ENCODE peak calls at places on chromosome 2, in four cellular contexts. V is psoas muscle, N is lower lobe of right lung, M is tibial nerve. R is an unnamed sample.
A peak's percentile ranks its signal among the peaks of the same experiment; 100 is the strongest.

GRCh38 chr2:163600801-163601200 is 135.0 kb downstream of the FIGN start:
- DNase-seq in M (no peak), V (no peak), N (no peak), R (no peak)

GRCh38 chr2:219118504-219118903 is 42.1 kb downstream of the NHEJ1 start:
- DNase-seq in V (no peak), N (no peak), M (no peak), R (no peak)

GRCh38 chr2:190891370-190891769 is 10.7 kb downstream of the GLS start:
- DNase-seq in V (no peak), N (no peak), M (no peak), R (no peak)

GRCh38 chr2:240570531-240571313 is 2.4 kb downstream of the RNPEPL1 start:
- DNase-seq in M (no peak), N (peak; percentile 40), V (peak; percentile 47), R (peak; percentile 60)

GRCh38 chr2:85134255-85135065 is 1.3 kb downstream of the TCF7L1 start:
- DNase-seq in V (peak; percentile 67), N (peak; percentile 64), M (no peak), R (peak; percentile 79)

GRCh38 chr2:134461511-134461910 is 207.6 kb downstream of the MGAT5 start:
- DNase-seq in N (no peak), M (no peak), V (no peak), R (peak; percentile 69)

GRCh38 chr2:199382091-199382490 is 75.6 kb downstream of the SATB2 start:
- DNase-seq in M (no peak), V (no peak), N (no peak), R (no peak)

GRCh38 chr2:1183300-1183699 is 230.0 kb upstream of the TPO start:
- DNase-seq in V (no peak), M (no peak), N (no peak), R (no peak)

GRCh38 chr2:171297951-171298350 is 135.8 kb downstream of the METTL8 start:
- DNase-seq in M (no peak), N (no peak), V (no peak), R (no peak)

GRCh38 chr2:146489386-146489785 is 1355.4 kb upstream of the ACVR2A start:
- DNase-seq in N (no peak), V (no peak), M (no peak), R (no peak)

GRCh38 chr2:96140941-96141623 is 2.8 kb upstream of the ASTL start:
- DNase-seq in N (no peak), M (no peak), V (peak; percentile 37), R (no peak)

GRCh38 chr2:216555274-216555673 is 56.6 kb downstream of the RPL37A start:
- DNase-seq in N (peak; percentile 78), M (peak; percentile 46), V (peak; percentile 68), R (peak; percentile 81)

GRCh38 chr2:159710601-159711180 is 1.6 kb upstream of the MARCHF7 start:
- DNase-seq in M (no peak), N (no peak), V (no peak), R (no peak)

GRCh38 chr2:20615466-20616241 is 35.2 kb downstream of the HS1BP3 start:
- DNase-seq in N (peak; percentile 44), M (no peak), V (peak; percentile 85), R (peak; percentile 53)

DNA sequence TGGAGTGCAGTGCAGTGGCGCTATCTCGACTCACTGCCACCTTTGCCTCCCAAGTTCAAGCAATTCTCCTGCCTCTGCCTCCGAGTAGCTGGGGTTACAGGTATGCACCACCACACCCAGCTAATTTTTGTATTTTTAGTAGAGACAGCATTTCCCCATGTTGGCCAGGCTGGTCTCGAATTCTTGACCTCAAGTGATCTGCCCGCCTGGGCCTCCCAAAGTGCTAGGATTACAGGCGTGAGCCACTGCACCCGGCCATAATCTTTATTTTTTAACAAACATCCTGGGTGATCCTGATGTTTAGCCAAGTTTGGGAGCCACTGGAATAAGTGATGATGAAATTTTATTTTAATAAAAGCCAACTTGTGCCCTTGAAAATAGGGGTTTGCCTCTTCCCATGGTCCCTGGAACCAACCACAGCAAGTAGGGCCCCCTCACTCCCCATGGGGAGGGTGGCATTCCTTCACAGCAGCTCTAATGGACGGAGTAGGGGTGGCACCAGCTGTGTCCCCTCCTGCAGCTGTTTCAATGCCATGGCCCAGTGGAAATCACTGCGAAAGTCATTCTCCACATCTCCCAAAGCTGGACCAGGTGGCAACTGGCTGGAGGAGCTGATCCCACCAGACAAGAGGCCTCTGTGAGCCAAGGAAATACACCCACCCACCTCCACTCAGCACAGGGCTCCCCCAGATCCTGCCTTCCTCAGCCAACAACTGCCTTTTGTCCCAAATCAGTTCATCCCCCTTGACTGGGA is 194.8 kb downstream of the ZFP36L2 start:
- DNase-seq in N (no peak), V (no peak), M (no peak), R (no peak)
- H3K27ac ChIP-seq in N (peak overlapping the region; percentile 73), V (peak overlapping the region; percentile 30), M (peak overlapping the region; percentile 84), R (peak overlapping the region; percentile 63)

DNA sequence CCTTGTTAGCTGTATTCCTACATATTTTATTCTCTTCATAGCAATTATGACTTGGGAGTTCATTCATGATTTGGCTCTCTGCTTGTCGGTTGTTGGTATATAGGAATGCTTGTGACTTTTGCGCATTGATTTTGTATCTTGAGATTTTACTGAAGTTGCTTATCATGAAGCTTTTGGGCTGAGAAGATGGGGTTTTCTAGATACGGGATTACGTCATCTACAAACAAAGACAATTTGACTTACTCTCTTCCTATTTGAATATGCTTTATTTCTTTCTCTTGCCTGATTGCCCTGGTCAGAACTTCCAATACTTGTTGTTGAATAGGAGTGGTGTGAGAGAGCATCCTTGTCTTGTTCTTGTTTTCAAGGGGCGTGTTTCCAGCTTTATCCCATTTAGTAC is 569.8 kb upstream of the NRXN1 start:
- DNase-seq in N (no peak), M (no peak), V (no peak), R (no peak)
- H3K4me1 ChIP-seq in N (no peaks in the 10 kb centered on the region), M (no peaks in the 10 kb centered on the region), V (no peaks in the 10 kb centered on the region), R (no peaks in the 10 kb centered on the region)

DNA sequence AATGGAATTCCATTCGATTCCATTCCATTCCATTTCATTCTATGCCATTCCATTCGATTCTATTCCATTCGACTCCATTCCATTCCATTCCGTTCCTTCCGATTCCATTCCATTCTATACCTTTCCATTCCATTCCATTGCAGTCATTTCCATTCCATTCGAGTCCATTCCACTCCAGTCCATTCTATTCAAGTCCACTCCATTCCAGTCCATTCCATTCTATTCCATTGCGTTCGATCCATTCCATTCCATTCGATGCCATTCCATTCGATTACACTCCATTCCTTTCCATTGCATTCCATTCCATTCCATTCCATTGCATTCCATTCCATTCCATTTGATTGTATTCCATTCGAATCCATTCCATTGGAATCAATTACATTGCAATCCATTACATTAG is 1119.8 kb downstream of the RPIA start:
- DNase-seq in M (no peak), N (no peak), V (no peak), R (no peak)
- H3K4me3 ChIP-seq in M (no peak overlapping the region), N (no peak overlapping the region), V (no peak overlapping the region), R (no peak overlapping the region)

GRCh38 chr2:70977605-70978205 is 725 bp upstream of the ANKRD53 start:
- DNase-seq in V (no peak), M (peak; percentile 48), N (no peak), R (no peak)

GRCh38 chr2:70981421-70981820 is 3.0 kb downstream of the ANKRD53 start:
- DNase-seq in V (no peak), M (no peak), N (no peak), R (no peak)

GRCh38 chr2:70979626-70980025 is 1.2 kb downstream of the ANKRD53 start:
- DNase-seq in M (no peak), V (no peak), N (no peak), R (peak; percentile 49)

GRCh38 chr2:70975237-70975636 is 3.2 kb upstream of the ANKRD53 start:
- DNase-seq in V (no peak), M (no peak), N (no peak), R (no peak)

DNA sequence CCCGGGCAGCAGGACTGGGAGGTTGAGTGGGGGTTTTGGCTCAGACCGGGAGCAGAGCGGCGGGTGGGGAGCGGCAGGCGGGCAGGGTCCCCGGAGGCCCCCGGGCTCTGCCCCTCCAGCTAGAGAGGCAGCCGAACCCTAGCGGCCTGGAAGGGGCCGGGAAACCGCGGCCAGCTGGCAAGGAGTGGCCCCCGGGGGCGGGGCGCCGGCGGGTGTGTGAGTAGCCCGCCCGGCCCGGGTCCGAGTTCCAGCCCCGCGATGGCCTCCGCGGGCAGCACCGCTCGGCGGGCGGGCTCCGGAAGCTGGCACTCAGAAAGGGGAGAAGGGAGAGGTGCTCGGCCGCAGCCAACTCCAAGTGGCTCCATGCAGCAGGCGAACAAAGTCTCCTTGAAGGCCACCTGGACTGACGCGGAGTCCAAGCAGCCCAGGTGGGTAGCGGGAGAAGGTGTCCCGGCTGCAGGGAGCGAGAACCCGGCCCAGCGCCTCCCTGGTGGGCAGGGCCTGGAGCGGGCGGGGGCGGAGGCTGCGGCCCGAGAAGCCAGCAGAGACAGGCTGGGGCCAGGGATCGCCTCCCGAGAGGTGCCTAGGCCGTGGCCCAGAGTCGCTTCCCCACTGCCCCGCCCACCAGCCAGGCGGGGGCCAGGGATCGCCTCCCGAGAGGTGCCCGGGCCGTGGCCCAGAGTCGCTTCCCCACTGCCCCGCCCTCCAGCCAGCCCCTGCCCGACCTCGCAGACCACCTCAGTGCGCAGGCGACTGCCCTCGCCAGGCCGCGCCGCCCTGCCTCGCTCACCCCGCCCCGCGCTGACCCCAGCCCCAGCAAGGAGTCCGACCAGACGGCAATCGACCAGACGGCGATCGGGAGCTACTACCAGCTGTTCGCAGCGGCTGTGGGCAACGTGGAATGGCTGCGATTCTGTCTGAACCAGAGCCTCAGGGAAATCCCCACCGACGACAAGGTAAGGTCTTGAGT is at the start of gene ANKRD53:
- DNase-seq in N (peak; percentile 60), V (peak; percentile 78), M (peak; percentile 18), R (peak; percentile 71)
- H3K27ac ChIP-seq in N (peak within 1 kb of the TSS; percentile 91), V (peak within 1 kb of the TSS; percentile 53), M (peak within 1 kb of the TSS; percentile 86), R (peak within 1 kb of the TSS; percentile 94)